ENCODE peak calls at places on chromosomes 11 and 22, in four cellular contexts. M, B, J and G are unnamed samples.
A peak's percentile ranks its signal among the peaks of the same experiment; 100 is the strongest.

GRCh38 chr22:36366291-36366708 is 21.5 kb downstream of the MYH9 start:
- DNase-seq in M (no peak), B (no peak), J (no peak), G (no peak)

GRCh38 chr11:11777897-11778296 is 63.9 kb upstream of the USP47 start:
- DNase-seq in M (no peak), B (no peak), J (no peak), G (no peak)

GRCh38 chr11:95417832-95418231 is 186.8 kb upstream of the SESN3 start:
- DNase-seq in M (no peak), B (no peak), J (no peak), G (no peak)

GRCh38 chr11:87173185-87174039 is 135.7 kb downstream of the TMEM135 start:
- DNase-seq in M (peak; percentile 56), B (no peak), J (peak; percentile 20), G (peak; percentile 19)

GRCh38 chr11:107619926-107620325 is 29.0 kb downstream of the ELMOD1 start:
- DNase-seq in M (no peak), B (no peak), J (no peak), G (no peak)

GRCh38 chr11:28476053-28476452 is 367.9 kb downstream of the METTL15 start:
- DNase-seq in M (no peak), B (no peak), J (no peak), G (no peak)

GRCh38 chr11:77705195-77705876 is 67.7 kb upstream of the CLNS1A start:
- DNase-seq in M (peak; percentile 71), B (peak; percentile 44), J (peak; percentile 48), G (peak; percentile 71)

GRCh38 chr11:1206391-1207271 is 16.2 kb upstream of the MUC5B start:
- DNase-seq in M (no peak), B (peak; percentile 2), J (no peak), G (no peak)

GRCh38 chr11:94002226-94002625 is 18.9 kb upstream of the HEPHL1 start:
- DNase-seq in M (no peak), B (no peak), J (no peak), G (no peak)

GRCh38 chr11:114886644-114887259 is 208.4 kb downstream of the NXPE2 start:
- DNase-seq in M (no peak), B (no peak), J (no peak), G (no peak)

GRCh38 chr22:47161631-47162030 is 399.2 kb downstream of the TBC1D22A start:
- DNase-seq in M (no peak), B (no peak), J (no peak), G (no peak)

GRCh38 chr11:129248618-129249017 is 56.5 kb upstream of the ARHGAP32 start:
- DNase-seq in M (no peak), B (no peak), J (peak; percentile 36), G (peak; percentile 77)

GRCh38 chr22:39089928-39090327 is 7.1 kb upstream of the APOBEC3H start:
- DNase-seq in M (no peak), B (no peak), J (no peak), G (no peak)
- TF ChIP-seq TCF7L2 in M (no peak), B (no peak), J (no peak), G (no peak)

GRCh38 chr22:31291716-31292644 is at the start of gene PIK3IP1:
- DNase-seq in M (peak; percentile 51), B (peak; percentile 64), J (no peak), G (peak; percentile 77)
- TF ChIP-seq TCF7L2 in M (no peak), B (no peak), J (no peak), G (no peak)

GRCh38 chr11:104999716-105000115 is 23.3 kb downstream of the CASP5 start:
- DNase-seq in M (no peak), B (no peak), J (no peak), G (no peak)

GRCh38 chr11:105003151-105003550 is 19.8 kb downstream of the CASP5 start:
- DNase-seq in M (no peak), B (no peak), J (no peak), G (no peak)

GRCh38 chr11:105000167-105000566 is 22.8 kb downstream of the CASP5 start:
- DNase-seq in M (peak; percentile 37), B (no peak), J (no peak), G (peak; percentile 71)

GRCh38 chr11:105004021-105004420 is 18.9 kb downstream of the CASP5 start:
- DNase-seq in M (no peak), B (no peak), J (no peak), G (peak; percentile 51)

GRCh38 chr11:105000797-105001196 is 22.2 kb downstream of the CASP5 start:
- DNase-seq in M (peak; percentile 19), B (peak; percentile 6), J (peak; percentile 8), G (no peak)
- TF ChIP-seq TCF7L2 in M (no peak), B (no peak), J (no peak), G (no peak)

GRCh38 chr22:44211946-44212930 is 31.5 kb downstream of the PARVG start:
- DNase-seq in M (no peak), B (peak; percentile 1), J (no peak), G (no peak)
- TF ChIP-seq TCF7L2 in M (no peak), B (no peak), J (no peak), G (no peak)

GRCh38 chr11:119864836-119865235 is 135.8 kb upstream of the NECTIN1 start:
- DNase-seq in M (no peak), B (no peak), J (no peak), G (no peak)

GRCh38 chr11:119863236-119863635 is 134.2 kb upstream of the NECTIN1 start:
- DNase-seq in M (no peak), B (no peak), J (no peak), G (no peak)

GRCh38 chr11:119861160-119861559 is 132.2 kb upstream of the NECTIN1 start:
- DNase-seq in M (no peak), B (no peak), J (no peak), G (no peak)

GRCh38 chr11:119860561-119861094 is 131.6 kb upstream of the NECTIN1 start:
- DNase-seq in M (no peak), B (no peak), J (no peak), G (no peak)

DNA sequence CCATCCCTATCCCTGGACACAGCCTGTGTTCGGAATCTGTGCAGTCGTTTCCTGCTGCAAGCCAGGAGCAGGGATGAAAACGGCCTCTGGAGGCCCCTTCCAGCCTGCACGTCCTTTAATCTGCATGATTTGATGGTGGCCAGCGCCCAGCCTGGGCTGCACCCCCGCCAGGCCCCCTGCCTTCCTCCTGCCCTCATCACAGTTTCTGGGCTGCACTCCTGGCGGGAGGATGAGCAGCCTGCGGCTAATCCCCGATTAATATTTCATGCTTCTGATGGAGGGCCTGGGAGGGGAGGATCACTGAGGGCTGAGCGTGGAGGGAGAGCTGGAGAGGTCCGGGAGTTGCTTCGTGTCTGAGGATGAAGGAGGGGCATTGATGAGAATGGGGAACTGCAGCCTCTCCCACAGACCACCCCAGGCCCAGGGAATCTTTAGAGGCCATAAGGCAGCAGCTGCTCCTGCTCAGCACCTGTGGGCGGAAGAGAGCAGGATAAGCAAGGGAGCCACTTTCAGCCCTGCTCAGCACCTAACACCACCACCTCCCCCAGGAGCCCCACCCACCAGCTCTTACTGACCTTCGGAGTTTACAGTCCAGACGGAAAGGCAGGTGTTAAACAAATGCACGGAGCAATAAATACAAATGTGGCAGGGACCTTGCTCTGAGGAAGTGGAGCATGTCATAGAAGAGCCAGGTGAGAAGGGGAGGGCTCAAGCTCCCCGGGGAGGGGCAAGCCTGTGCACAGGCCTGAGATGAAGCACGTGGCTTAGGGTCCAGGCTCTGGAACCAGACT is 135.0 kb upstream of the NECTIN1 start:
- DNase-seq in M (no peak), B (no peak), J (no peak), G (no peak)
- TF ChIP-seq TCF7L2 in M (no peak), B (no peak), J (no peak), G (no peak)

DNA sequence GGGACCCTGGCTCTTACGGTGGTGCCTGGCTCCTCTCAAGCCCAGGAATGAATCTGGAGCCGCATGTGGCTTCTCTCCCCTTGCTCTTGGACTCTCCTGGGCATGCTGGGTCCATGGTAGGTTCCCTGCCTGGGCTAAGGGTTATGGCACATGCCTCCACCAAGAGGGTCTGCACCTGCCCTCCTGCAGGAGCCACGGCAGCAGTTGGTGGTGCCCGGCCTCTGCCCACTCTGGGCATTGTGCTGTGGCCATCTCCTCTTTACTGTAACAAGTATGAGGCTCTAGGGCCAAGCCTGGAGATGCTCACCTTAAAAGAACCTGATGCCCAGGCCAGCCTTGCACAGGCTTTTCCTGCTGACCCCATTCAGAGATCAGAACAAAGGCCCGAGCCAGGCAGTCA is 104.0 kb upstream of the PITPNB start:
- DNase-seq in M (no peak), B (no peak), J (no peak), G (no peak)
- TF ChIP-seq TCF7L2 in M (no peak), B (no peak), J (no peak), G (no peak)

GRCh38 chr22:50547231-50547851 is 1.6 kb downstream of the KLHDC7B start:
- DNase-seq in M (no peak), B (no peak), J (no peak), G (no peak)
- TF ChIP-seq TCF7L2 in M (no peak), B (no peak), J (no peak), G (no peak)